ENCODE peak calls at places on chromosomes 11 and 22, in eight cellular contexts. M, V, B, Y, U, I, F and E are unnamed samples.

GRCh38 chr11:44955019-44955738 is 4.5 kb upstream of the TP53I11 start:
- DNase-seq in M (peak; percentile 63), V (peak; percentile 70), F (peak; percentile 36), U (no peak), B (no peak), Y (no peak), I (peak; percentile 63), E (peak; percentile 58)

GRCh38 chr11:94325681-94326080 is 21.3 kb downstream of the IZUMO1R start:
- DNase-seq in I (no peak), M (peak; percentile 50), V (no peak), F (no peak), U (peak; percentile 49), B (peak; percentile 32), Y (no peak), E (no peak)

GRCh38 chr11:35357893-35358292 is 61.5 kb downstream of the SLC1A2 start:
- DNase-seq in F (no peak), V (no peak), B (no peak), M (no peak), U (no peak), Y (no peak), I (peak; percentile 36), E (no peak)

GRCh38 chr11:43376594-43376993 is 17.9 kb downstream of the TTC17 start:
- DNase-seq in V (no peak), Y (no peak), F (no peak), B (no peak), M (peak; percentile 52), I (peak; percentile 52), U (no peak), E (peak; percentile 59)

GRCh38 chr11:10597877-10598341 is 29.4 kb upstream of the LYVE1 start:
- DNase-seq in U (no peak), V (no peak), B (no peak), M (no peak), I (no peak), Y (no peak), F (no peak), E (no peak)

GRCh38 chr22:35299217-35299716 is 427 bp upstream of the TOM1 start:
- DNase-seq in B (no peak), Y (no peak), F (no peak), M (no peak), V (no peak), U (no peak), I (peak; percentile 22), E (no peak)

GRCh38 chr22:30832407-30832987 is 136.1 kb downstream of the MORC2 start:
- DNase-seq in U (no peak), I (no peak), V (no peak), F (no peak), M (no peak), Y (peak; percentile 53), B (no peak), E (no peak)

GRCh38 chr11:67664213-67664585 is 10.2 kb downstream of the ALDH3B2 start:
- DNase-seq in Y (peak; percentile 78), I (no peak), M (no peak), U (no peak), F (no peak), V (no peak), B (no peak), E (no peak)